ENCODE peak calls at places on chromosomes 6 and 20, in seven cellular contexts. One of them, this sample, is unnamed.

GRCh38 chr20:40525356-40525755 is 163.7 kb downstream of the MAFB start:
- DNase-seq in hepatocyte: no peak
- DNase-seq in psoas muscle: no peak
- DNase-seq in HCT116: no peak
- DNase-seq in astrocyte: peak
- DNase-seq in AG10803: no peak
- DNase-seq in A549: no peak
- DNase-seq in this sample: no peak

GRCh38 chr6:31972709-31973350 is 892 bp upstream of the DXO start:
- DNase-seq in hepatocyte: no peak
- DNase-seq in psoas muscle: no peak
- DNase-seq in HCT116: no peak
- DNase-seq in astrocyte: peak
- DNase-seq in AG10803: peak
- DNase-seq in A549: no peak
- DNase-seq in this sample: no peak

GRCh38 chr20:21147593-21147992 is 21.7 kb downstream of the KIZ start:
- DNase-seq in hepatocyte: no peak
- DNase-seq in psoas muscle: no peak
- DNase-seq in HCT116: no peak
- DNase-seq in astrocyte: no peak
- DNase-seq in AG10803: peak
- DNase-seq in A549: no peak
- DNase-seq in this sample: no peak

GRCh38 chr20:36036688-36037087 is 68.3 kb downstream of the CNBD2 start:
- DNase-seq in hepatocyte: no peak
- DNase-seq in psoas muscle: no peak
- DNase-seq in HCT116: no peak
- DNase-seq in astrocyte: no peak
- DNase-seq in AG10803: no peak
- DNase-seq in A549: no peak
- DNase-seq in this sample: no peak

GRCh38 chr6:166252601-166253000 is 55.6 kb downstream of the PRR18 start:
- DNase-seq in hepatocyte: no peak
- DNase-seq in psoas muscle: no peak
- DNase-seq in HCT116: no peak
- DNase-seq in astrocyte: no peak
- DNase-seq in AG10803: no peak
- DNase-seq in A549: no peak
- DNase-seq in this sample: no peak

GRCh38 chr6:108492131-108492766 is 68.5 kb upstream of the FOXO3 start:
- DNase-seq in hepatocyte: peak
- DNase-seq in psoas muscle: no peak
- DNase-seq in HCT116: peak
- DNase-seq in astrocyte: peak
- DNase-seq in AG10803: peak
- DNase-seq in A549: peak
- DNase-seq in this sample: peak

GRCh38 chr6:89803271-89803670 is 16.3 kb downstream of the MDN1 start:
- DNase-seq in hepatocyte: no peak
- DNase-seq in psoas muscle: no peak
- DNase-seq in HCT116: no peak
- DNase-seq in astrocyte: no peak
- DNase-seq in AG10803: no peak
- DNase-seq in A549: no peak
- DNase-seq in this sample: no peak

GRCh38 chr6:127515234-127515793 is 3.8 kb downstream of the MTCL3 start:
- DNase-seq in hepatocyte: peak
- DNase-seq in psoas muscle: no peak
- DNase-seq in HCT116: no peak
- DNase-seq in astrocyte: peak
- DNase-seq in AG10803: no peak
- DNase-seq in A549: no peak
- DNase-seq in this sample: no peak

GRCh38 chr6:129191275-129191674 is 308.3 kb downstream of the LAMA2 start:
- DNase-seq in hepatocyte: no peak
- DNase-seq in psoas muscle: no peak
- DNase-seq in HCT116: no peak
- DNase-seq in astrocyte: no peak
- DNase-seq in AG10803: no peak
- DNase-seq in A549: no peak
- DNase-seq in this sample: no peak

GRCh38 chr20:62561182-62561581 is 81.1 kb upstream of the SLCO4A1 start:
- DNase-seq in hepatocyte: no peak
- DNase-seq in psoas muscle: no peak
- DNase-seq in HCT116: no peak
- DNase-seq in astrocyte: no peak
- DNase-seq in AG10803: no peak
- DNase-seq in A549: no peak
- DNase-seq in this sample: no peak

GRCh38 chr6:776394-777041 is 83.6 kb upstream of the EXOC2 start:
- DNase-seq in hepatocyte: no peak
- DNase-seq in psoas muscle: no peak
- DNase-seq in HCT116: no peak
- DNase-seq in astrocyte: no peak
- DNase-seq in AG10803: no peak
- DNase-seq in A549: no peak
- DNase-seq in this sample: no peak

GRCh38 chr6:88376759-88377387 is 210.7 kb upstream of the CNR1 start:
- DNase-seq in hepatocyte: no peak
- DNase-seq in psoas muscle: no peak
- DNase-seq in HCT116: no peak
- DNase-seq in astrocyte: peak
- DNase-seq in AG10803: peak
- DNase-seq in A549: no peak
- DNase-seq in this sample: peak

GRCh38 chr6:66578362-66578761 is 871.3 kb upstream of the EYS start:
- DNase-seq in hepatocyte: no peak
- DNase-seq in psoas muscle: no peak
- DNase-seq in HCT116: no peak
- DNase-seq in astrocyte: no peak
- DNase-seq in AG10803: no peak
- DNase-seq in A549: no peak
- DNase-seq in this sample: no peak

GRCh38 chr6:149915970-149916865 is 6.7 kb downstream of the RAET1G start:
- DNase-seq in hepatocyte: no peak
- DNase-seq in psoas muscle: no peak
- DNase-seq in HCT116: no peak
- DNase-seq in astrocyte: no peak
- DNase-seq in AG10803: no peak
- DNase-seq in A549: no peak
- DNase-seq in this sample: no peak

GRCh38 chr20:62369508-62370114 is 2.5 kb upstream of the LAMA5 start:
- DNase-seq in hepatocyte: no peak
- DNase-seq in psoas muscle: peak
- DNase-seq in HCT116: no peak
- DNase-seq in astrocyte: no peak
- DNase-seq in AG10803: no peak
- DNase-seq in A549: no peak
- DNase-seq in this sample: no peak

GRCh38 chr6:41894366-41895299 is 542 bp downstream of the USP49 start:
- DNase-seq in hepatocyte: peak
- DNase-seq in psoas muscle: no peak
- DNase-seq in HCT116: no peak
- DNase-seq in astrocyte: peak
- DNase-seq in AG10803: no peak
- DNase-seq in A549: no peak
- DNase-seq in this sample: no peak

GRCh38 chr6:26097268-26097875 is 10.1 kb downstream of the HFE start:
- DNase-seq in hepatocyte: peak
- DNase-seq in psoas muscle: peak
- DNase-seq in HCT116: peak
- DNase-seq in astrocyte: no peak
- DNase-seq in AG10803: peak
- DNase-seq in A549: peak
- DNase-seq in this sample: no peak

GRCh38 chr20:6730929-6731328 is 36.6 kb upstream of the BMP2 start:
- DNase-seq in hepatocyte: no peak
- DNase-seq in psoas muscle: no peak
- DNase-seq in HCT116: no peak
- DNase-seq in astrocyte: no peak
- DNase-seq in AG10803: no peak
- DNase-seq in A549: no peak
- DNase-seq in this sample: no peak

GRCh38 chr6:108541843-108542795 is 18.6 kb upstream of the FOXO3 start:
- DNase-seq in hepatocyte: peak
- DNase-seq in psoas muscle: peak
- DNase-seq in HCT116: peak
- DNase-seq in astrocyte: peak
- DNase-seq in AG10803: peak
- DNase-seq in A549: peak
- DNase-seq in this sample: no peak

GRCh38 chr6:31883699-31884098 is 4.9 kb upstream of the SLC44A4 start:
- DNase-seq in hepatocyte: no peak
- DNase-seq in psoas muscle: no peak
- DNase-seq in HCT116: no peak
- DNase-seq in astrocyte: no peak
- DNase-seq in AG10803: no peak
- DNase-seq in A549: no peak
- DNase-seq in this sample: no peak

GRCh38 chr6:11912420-11912819 is 99.7 kb upstream of the HIVEP1 start:
- DNase-seq in hepatocyte: no peak
- DNase-seq in psoas muscle: no peak
- DNase-seq in HCT116: no peak
- DNase-seq in astrocyte: no peak
- DNase-seq in AG10803: no peak
- DNase-seq in A549: no peak
- DNase-seq in this sample: no peak

GRCh38 chr20:43096471-43096870 is 93.2 kb downstream of the PTPRT start:
- DNase-seq in hepatocyte: peak
- DNase-seq in psoas muscle: no peak
- DNase-seq in HCT116: no peak
- DNase-seq in astrocyte: no peak
- DNase-seq in AG10803: no peak
- DNase-seq in A549: no peak
- DNase-seq in this sample: no peak

DNA sequence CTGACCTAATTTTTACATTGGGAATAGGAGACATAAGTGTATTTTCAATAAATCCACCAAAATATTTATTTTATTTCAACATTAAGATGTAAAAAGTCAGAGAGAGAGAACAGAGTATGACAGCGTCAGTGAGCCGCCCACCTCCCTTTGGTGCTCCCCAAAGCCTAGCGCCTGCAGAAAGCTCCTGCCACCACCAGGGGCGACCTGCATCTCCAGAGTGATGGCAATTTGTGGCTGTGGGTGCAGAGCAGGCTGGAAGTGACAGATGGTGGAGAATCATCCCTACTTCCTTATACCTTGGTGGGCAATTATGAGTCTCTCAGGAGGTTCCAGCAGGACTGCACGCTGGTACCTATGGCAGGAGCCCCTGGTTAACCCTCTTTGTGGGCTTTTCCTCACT is 87.3 kb downstream of the PTPRT start:
- DNase-seq in hepatocyte: no peak
- DNase-seq in psoas muscle: no peak
- DNase-seq in HCT116: no peak
- DNase-seq in astrocyte: no peak
- DNase-seq in AG10803: no peak
- DNase-seq in A549: no peak
- DNase-seq in this sample: no peak
- H3K4me3 ChIP-seq in hepatocyte: no peak
- H3K4me3 ChIP-seq in psoas muscle: no peak
- H3K4me3 ChIP-seq in HCT116: no peak
- H3K4me3 ChIP-seq in astrocyte: no peak
- H3K4me3 ChIP-seq in AG10803: no peak
- H3K4me3 ChIP-seq in A549: no peak
- H3K4me3 ChIP-seq in this sample: no peak

DNA sequence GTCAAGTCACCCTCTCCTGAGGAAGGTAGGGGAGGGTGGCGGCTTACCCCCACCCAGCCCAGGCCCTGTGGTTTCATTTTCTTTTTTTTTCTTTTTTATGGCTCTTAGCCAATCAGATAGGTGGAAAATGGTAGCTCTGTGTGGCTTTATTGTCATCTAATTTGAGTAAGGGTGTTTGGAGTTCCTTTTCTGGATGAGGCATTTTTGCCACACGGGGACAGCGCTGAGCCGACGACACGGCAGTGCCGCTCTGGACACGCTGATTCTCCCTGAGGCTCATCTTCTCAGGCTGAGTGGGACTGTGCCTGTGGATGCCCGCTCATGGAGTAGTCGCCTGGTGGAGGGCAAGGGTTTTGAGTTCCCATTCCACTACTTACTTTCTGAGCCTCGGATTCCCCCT is 37.6 kb upstream of the ANGPT4 start:
- DNase-seq in hepatocyte: no peak
- DNase-seq in psoas muscle: no peak
- DNase-seq in HCT116: peak
- DNase-seq in astrocyte: no peak
- DNase-seq in AG10803: peak
- DNase-seq in A549: peak
- DNase-seq in this sample: no peak
- TF ChIP-seq CTCF in hepatocyte: peak
- TF ChIP-seq CTCF in psoas muscle: peak
- TF ChIP-seq CTCF in HCT116: peak
- TF ChIP-seq CTCF in astrocyte: no peak
- TF ChIP-seq CTCF in AG10803: peak
- TF ChIP-seq CTCF in A549: peak
- TF ChIP-seq CTCF in this sample: peak

GRCh38 chr6:4664117-4664626 is 112.0 kb upstream of the CDYL start:
- DNase-seq in hepatocyte: peak
- DNase-seq in psoas muscle: peak
- DNase-seq in HCT116: no peak
- DNase-seq in astrocyte: peak
- DNase-seq in AG10803: peak
- DNase-seq in A549: no peak
- DNase-seq in this sample: no peak
- H3K4me3 ChIP-seq in hepatocyte: no peak
- H3K4me3 ChIP-seq in psoas muscle: no peak
- H3K4me3 ChIP-seq in HCT116: no peak
- H3K4me3 ChIP-seq in astrocyte: no peak
- H3K4me3 ChIP-seq in AG10803: no peak
- H3K4me3 ChIP-seq in A549: no peak
- H3K4me3 ChIP-seq in this sample: no peak

DNA sequence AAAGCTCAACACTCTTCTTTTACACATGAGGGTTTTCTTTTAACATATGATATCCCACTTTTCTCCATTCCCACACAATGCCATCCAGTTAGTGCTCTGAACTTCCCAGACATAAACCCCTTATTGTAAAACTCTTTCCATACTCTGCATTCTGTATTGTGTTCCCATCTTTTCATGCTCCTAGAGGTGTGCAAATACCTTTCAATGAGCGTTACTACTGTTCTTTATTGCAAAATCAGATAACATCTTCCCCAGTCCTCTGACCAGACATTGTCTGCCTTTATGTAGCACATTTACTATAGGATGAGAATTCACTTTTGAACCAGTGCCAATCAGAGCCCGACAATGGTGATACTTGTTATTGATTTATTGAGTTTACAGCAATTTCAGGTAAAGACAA is 296.2 kb downstream of the GRIK2 start:
- DNase-seq in hepatocyte: no peak
- DNase-seq in psoas muscle: no peak
- DNase-seq in HCT116: no peak
- DNase-seq in astrocyte: no peak
- DNase-seq in AG10803: no peak
- DNase-seq in A549: no peak
- DNase-seq in this sample: no peak
- TF ChIP-seq CTCF in hepatocyte: no peak
- TF ChIP-seq CTCF in psoas muscle: no peak
- TF ChIP-seq CTCF in HCT116: no peak
- TF ChIP-seq CTCF in astrocyte: no peak
- TF ChIP-seq CTCF in AG10803: no peak
- TF ChIP-seq CTCF in A549: no peak
- TF ChIP-seq CTCF in this sample: no peak